ENCODE peak calls at places on chromosome 4, in seven cellular contexts. One of them, this sample, is unnamed.

GRCh38 chr4:143183513-143184216 is 1.1 kb upstream of the USP38 start:
- DNase-seq in hepatocyte: no peak
- DNase-seq in tibial artery: no peak
- DNase-seq in cardiac fibroblast: no peak
- DNase-seq in heart left ventricle: no peak
- DNase-seq in foreskin fibroblast: no peak
- DNase-seq in fibroblast of mammary gland: no peak
- DNase-seq in this sample: no peak

GRCh38 chr4:84324850-84325249 is 174.2 kb downstream of the NKX6-1 start:
- DNase-seq in hepatocyte: no peak
- DNase-seq in tibial artery: no peak
- DNase-seq in cardiac fibroblast: no peak
- DNase-seq in heart left ventricle: no peak
- DNase-seq in foreskin fibroblast: no peak
- DNase-seq in fibroblast of mammary gland: no peak
- DNase-seq in this sample: no peak

GRCh38 chr4:152485726-152486276 is 50.1 kb downstream of the FBXW7 start:
- DNase-seq in hepatocyte: peak
- DNase-seq in tibial artery: no peak
- DNase-seq in cardiac fibroblast: peak
- DNase-seq in heart left ventricle: no peak
- DNase-seq in foreskin fibroblast: peak
- DNase-seq in fibroblast of mammary gland: peak
- DNase-seq in this sample: peak

GRCh38 chr4:88216395-88216794 is 58.0 kb upstream of the ABCG2 start:
- DNase-seq in hepatocyte: peak
- DNase-seq in tibial artery: no peak
- DNase-seq in cardiac fibroblast: no peak
- DNase-seq in heart left ventricle: no peak
- DNase-seq in foreskin fibroblast: no peak
- DNase-seq in fibroblast of mammary gland: no peak
- DNase-seq in this sample: no peak

GRCh38 chr4:179352221-179352620 is 1910.0 kb upstream of the AGA start:
- DNase-seq in hepatocyte: no peak
- DNase-seq in tibial artery: no peak
- DNase-seq in cardiac fibroblast: no peak
- DNase-seq in heart left ventricle: no peak
- DNase-seq in foreskin fibroblast: no peak
- DNase-seq in fibroblast of mammary gland: no peak
- DNase-seq in this sample: no peak

GRCh38 chr4:32488690-32489089 is 1768.5 kb downstream of the PCDH7 start:
- DNase-seq in hepatocyte: no peak
- DNase-seq in tibial artery: no peak
- DNase-seq in cardiac fibroblast: peak
- DNase-seq in heart left ventricle: no peak
- DNase-seq in foreskin fibroblast: peak
- DNase-seq in fibroblast of mammary gland: no peak
- DNase-seq in this sample: no peak

GRCh38 chr4:5043579-5043978 is 7.7 kb upstream of the STK32B start:
- DNase-seq in hepatocyte: no peak
- DNase-seq in tibial artery: no peak
- DNase-seq in cardiac fibroblast: no peak
- DNase-seq in heart left ventricle: no peak
- DNase-seq in foreskin fibroblast: no peak
- DNase-seq in fibroblast of mammary gland: no peak
- DNase-seq in this sample: no peak

GRCh38 chr4:98027827-98028226 is 115.4 kb downstream of the STPG2 start:
- DNase-seq in hepatocyte: peak
- DNase-seq in tibial artery: no peak
- DNase-seq in cardiac fibroblast: no peak
- DNase-seq in heart left ventricle: no peak
- DNase-seq in foreskin fibroblast: peak
- DNase-seq in fibroblast of mammary gland: peak
- DNase-seq in this sample: no peak

GRCh38 chr4:24890561-24890960 is 22.3 kb downstream of the CCDC149 start:
- DNase-seq in hepatocyte: no peak
- DNase-seq in tibial artery: no peak
- DNase-seq in cardiac fibroblast: no peak
- DNase-seq in heart left ventricle: no peak
- DNase-seq in foreskin fibroblast: no peak
- DNase-seq in fibroblast of mammary gland: no peak
- DNase-seq in this sample: no peak

GRCh38 chr4:73726000-73726399 is 14.4 kb upstream of the CXCL8 start:
- DNase-seq in hepatocyte: peak
- DNase-seq in tibial artery: no peak
- DNase-seq in cardiac fibroblast: peak
- DNase-seq in heart left ventricle: no peak
- DNase-seq in foreskin fibroblast: peak
- DNase-seq in fibroblast of mammary gland: peak
- DNase-seq in this sample: peak

GRCh38 chr4:172998527-172999469 is 169.8 kb upstream of the GALNT7 start:
- DNase-seq in hepatocyte: no peak
- DNase-seq in tibial artery: no peak
- DNase-seq in cardiac fibroblast: peak
- DNase-seq in heart left ventricle: no peak
- DNase-seq in foreskin fibroblast: peak
- DNase-seq in fibroblast of mammary gland: peak
- DNase-seq in this sample: peak
- H3K4me3 ChIP-seq in hepatocyte: no peak
- H3K4me3 ChIP-seq in tibial artery: no peak
- H3K4me3 ChIP-seq in cardiac fibroblast: no peak
- H3K4me3 ChIP-seq in heart left ventricle: no peak
- H3K4me3 ChIP-seq in foreskin fibroblast: no peak
- H3K4me3 ChIP-seq in fibroblast of mammary gland: no peak
- H3K4me3 ChIP-seq in this sample: no peak

DNA sequence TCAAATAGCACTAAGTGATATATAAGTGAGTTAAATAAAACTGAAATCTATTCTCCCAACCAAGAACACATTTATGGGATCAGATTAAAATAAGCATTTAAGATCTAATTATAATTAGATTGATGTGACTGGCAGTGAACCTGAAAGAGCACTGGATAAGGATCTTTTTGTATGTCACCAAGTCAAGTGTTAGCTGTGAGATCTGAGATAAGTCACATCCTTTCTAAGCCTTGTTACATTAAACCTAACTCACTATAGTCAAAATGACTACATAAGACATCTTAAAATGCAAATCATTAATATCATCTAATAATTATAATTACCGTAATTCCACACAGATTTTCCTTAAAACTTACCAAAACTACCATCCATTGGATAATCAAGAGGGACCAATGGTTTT is 1.6 kb downstream of the CCNA2 start:
- DNase-seq in hepatocyte: no peak
- DNase-seq in tibial artery: no peak
- DNase-seq in cardiac fibroblast: no peak
- DNase-seq in heart left ventricle: no peak
- DNase-seq in foreskin fibroblast: no peak
- DNase-seq in fibroblast of mammary gland: no peak
- DNase-seq in this sample: no peak
- H3K4me3 ChIP-seq in hepatocyte: peak
- H3K4me3 ChIP-seq in tibial artery: no peak
- H3K4me3 ChIP-seq in cardiac fibroblast: peak
- H3K4me3 ChIP-seq in heart left ventricle: no peak
- H3K4me3 ChIP-seq in foreskin fibroblast: peak
- H3K4me3 ChIP-seq in fibroblast of mammary gland: peak
- H3K4me3 ChIP-seq in this sample: peak

GRCh38 chr4:1194028-1194900 is 21.9 kb upstream of the SPON2 start:
- DNase-seq in hepatocyte: peak
- DNase-seq in tibial artery: peak
- DNase-seq in cardiac fibroblast: no peak
- DNase-seq in heart left ventricle: peak
- DNase-seq in foreskin fibroblast: peak
- DNase-seq in fibroblast of mammary gland: peak
- DNase-seq in this sample: no peak
- H3K4me3 ChIP-seq in hepatocyte: no peak
- H3K4me3 ChIP-seq in tibial artery: peak
- H3K4me3 ChIP-seq in cardiac fibroblast: peak
- H3K4me3 ChIP-seq in heart left ventricle: peak
- H3K4me3 ChIP-seq in foreskin fibroblast: no peak
- H3K4me3 ChIP-seq in fibroblast of mammary gland: peak
- H3K4me3 ChIP-seq in this sample: no peak

GRCh38 chr4:108834167-108834566 is 71.3 kb upstream of the ETNPPL start:
- DNase-seq in hepatocyte: no peak
- DNase-seq in tibial artery: no peak
- DNase-seq in cardiac fibroblast: peak
- DNase-seq in heart left ventricle: no peak
- DNase-seq in foreskin fibroblast: peak
- DNase-seq in fibroblast of mammary gland: peak
- DNase-seq in this sample: peak
- H3K4me3 ChIP-seq in hepatocyte: no peak
- H3K4me3 ChIP-seq in tibial artery: no peak
- H3K4me3 ChIP-seq in cardiac fibroblast: no peak
- H3K4me3 ChIP-seq in heart left ventricle: no peak
- H3K4me3 ChIP-seq in foreskin fibroblast: no peak
- H3K4me3 ChIP-seq in fibroblast of mammary gland: no peak
- H3K4me3 ChIP-seq in this sample: no peak

DNA sequence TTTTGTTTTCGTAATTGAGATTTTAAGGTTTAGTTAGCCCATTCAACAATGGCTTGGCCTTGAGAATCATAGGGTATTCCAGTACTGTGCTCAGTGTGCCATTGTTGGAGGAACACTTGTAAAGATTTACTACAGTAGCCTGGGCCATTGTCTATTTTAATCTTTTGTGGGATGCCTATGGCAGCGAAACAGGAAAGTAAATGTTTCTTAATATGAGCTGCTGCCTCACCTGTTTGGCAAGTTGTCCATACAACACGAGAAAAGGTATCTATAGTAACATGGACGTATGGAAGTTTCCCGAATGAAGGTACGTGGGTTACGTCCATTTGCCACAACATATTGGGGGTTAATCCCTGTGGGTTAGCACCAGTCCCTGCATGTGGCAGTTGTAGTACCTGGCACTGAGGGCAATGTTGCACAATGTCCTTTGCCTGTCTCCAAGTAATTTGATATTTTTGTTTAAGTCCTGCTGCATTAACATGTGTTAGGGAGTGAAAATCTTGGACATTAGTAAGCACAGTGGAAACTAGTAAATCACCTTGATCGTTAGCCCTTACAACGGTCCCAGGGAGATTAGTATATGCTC is 38.6 kb upstream of the AADAT start:
- DNase-seq in hepatocyte: no peak
- DNase-seq in tibial artery: no peak
- DNase-seq in cardiac fibroblast: no peak
- DNase-seq in heart left ventricle: no peak
- DNase-seq in foreskin fibroblast: no peak
- DNase-seq in fibroblast of mammary gland: no peak
- DNase-seq in this sample: no peak
- H3K4me3 ChIP-seq in hepatocyte: no peak
- H3K4me3 ChIP-seq in tibial artery: no peak
- H3K4me3 ChIP-seq in cardiac fibroblast: no peak
- H3K4me3 ChIP-seq in heart left ventricle: no peak
- H3K4me3 ChIP-seq in foreskin fibroblast: no peak
- H3K4me3 ChIP-seq in fibroblast of mammary gland: no peak
- H3K4me3 ChIP-seq in this sample: no peak

GRCh38 chr4:118969359-118969758 is 80.7 kb downstream of the SYNPO2 start:
- DNase-seq in hepatocyte: peak
- DNase-seq in tibial artery: peak
- DNase-seq in cardiac fibroblast: peak
- DNase-seq in heart left ventricle: peak
- DNase-seq in foreskin fibroblast: peak
- DNase-seq in fibroblast of mammary gland: peak
- DNase-seq in this sample: no peak
- H3K4me3 ChIP-seq in hepatocyte: peak
- H3K4me3 ChIP-seq in tibial artery: no peak
- H3K4me3 ChIP-seq in cardiac fibroblast: no peak
- H3K4me3 ChIP-seq in heart left ventricle: no peak
- H3K4me3 ChIP-seq in foreskin fibroblast: no peak
- H3K4me3 ChIP-seq in fibroblast of mammary gland: no peak
- H3K4me3 ChIP-seq in this sample: no peak

This sample was measured in skeletal muscle cell.